ENCODE peak calls at places on chromosomes 3 and 15, in four cellular contexts. T is naive B cell, F is HEK293T, J is ACHN. L is an unnamed sample.

GRCh38 chr15:92840149-92840548 is 60.0 kb upstream of the CHD2 start:
- DNase-seq in T (no peak), F (no peak), J (no peak), L (peak)

GRCh38 chr3:98333989-98334606 is 19.6 kb upstream of the OR5K4 start:
- DNase-seq in F (no peak), T (no peak), J (no peak), L (no peak)

GRCh38 chr15:71810256-71811035 is at the start of gene NR2E3:
- DNase-seq in F (no peak), T (no peak), J (no peak), L (no peak)

GRCh38 chr3:126104742-126105605 is 21.1 kb upstream of the SLC41A3 start:
- DNase-seq in T (no peak), J (no peak), F (no peak), L (no peak)

GRCh38 chr15:55060831-55061230 is 135.9 kb downstream of the RSL24D1 start:
- DNase-seq in F (no peak), T (no peak), J (no peak), L (no peak)

GRCh38 chr15:99368743-99369142 is 117.5 kb downstream of the LRRC28 start:
- DNase-seq in J (no peak), F (no peak), T (no peak), L (no peak)

GRCh38 chr3:36060950-36061349 is 319.4 kb upstream of the STAC start:
- DNase-seq in T (no peak), J (no peak), F (no peak), L (no peak)

GRCh38 chr15:95202569-95203349 is 971.4 kb downstream of the MCTP2 start:
- DNase-seq in J (no peak), F (no peak), T (no peak), L (no peak)

GRCh38 chr15:32834156-32834555 is 116.4 kb downstream of the GREM1 start:
- DNase-seq in T (peak), J (no peak), F (no peak), L (no peak)

GRCh38 chr3:12734960-12735359 is 24.1 kb downstream of the TMEM40 start:
- DNase-seq in F (no peak), T (no peak), J (no peak), L (no peak)

GRCh38 chr15:35141743-35142356 is 56.8 kb upstream of the NANOGP8 start:
- DNase-seq in T (no peak), J (no peak), F (no peak), L (no peak)

GRCh38 chr15:78243491-78243941 is 9.2 kb upstream of the ACSBG1 start:
- DNase-seq in J (peak), F (no peak), T (no peak), L (peak)

GRCh38 chr3:190101320-190102117 is 19.2 kb downstream of the P3H2 start:
- DNase-seq in T (no peak), F (no peak), J (peak), L (no peak)

GRCh38 chr3:73546961-73547360 is 77.8 kb downstream of the PDZRN3 start:
- DNase-seq in F (no peak), T (no peak), J (no peak), L (no peak)

GRCh38 chr15:72034859-72035650 is 82.9 kb downstream of the MYO9A start:
- DNase-seq in J (no peak), T (no peak), F (no peak), L (no peak)

GRCh38 chr3:112769624-112770023 is 77.0 kb downstream of the CD200R1L start:
- DNase-seq in T (no peak), J (no peak), F (no peak), L (no peak)

GRCh38 chr3:46423588-46423987 is 16.5 kb downstream of the CCRL2 start:
- DNase-seq in J (no peak), F (no peak), T (no peak), L (peak)

GRCh38 chr3:13419356-13420050 is 619 bp downstream of the NUP210 start:
- DNase-seq in J (peak), T (peak), F (peak), L (peak)

GRCh38 chr3:78633626-78634025 is 1134.2 kb downstream of the ROBO1 start:
- DNase-seq in F (no peak), J (no peak), T (no peak), L (no peak)

GRCh38 chr3:46628980-46629379 is 16.7 kb downstream of the FAM240A start:
- DNase-seq in T (no peak), F (no peak), J (no peak), L (no peak)

GRCh38 chr3:41200669-41201021 is 1.3 kb downstream of the CTNNB1 start:
- DNase-seq in F (no peak), T (no peak), J (peak), L (peak)

GRCh38 chr3:32733631-32734229 is 48.7 kb downstream of the CNOT10 start:
- DNase-seq in F (peak), T (no peak), J (peak), L (no peak)

GRCh38 chr3:89490129-89490528 is 382.7 kb downstream of the EPHA3 start:
- DNase-seq in F (no peak), T (no peak), J (no peak), L (no peak)

L was measured in body of pancreas.